ENCODE peak calls at places on chromosome 3, in ten cellular contexts. X, D, Z, C, T, G, O, I, K and B are unnamed samples.

GRCh38 chr3:49785565-49786356 is 581 bp downstream of the IP6K1 start:
- DNase-seq in T (peak; percentile 51), O (peak; percentile 88), C (peak; percentile 71), D (no peak), G (peak; percentile 59), K (peak; percentile 76), X (peak; percentile 54), Z (peak; percentile 66), I (no peak), B (no peak)

GRCh38 chr3:89104499-89104898 is 2.9 kb upstream of the EPHA3 start:
- DNase-seq in C (no peak), G (no peak), X (no peak), K (no peak), I (no peak), T (no peak), O (no peak), D (no peak), Z (no peak), B (no peak)

GRCh38 chr3:151216641-151217040 is 13.6 kb upstream of the GPR171 start:
- DNase-seq in O (no peak), D (no peak), C (peak; percentile 52), K (no peak), I (no peak), T (no peak), Z (no peak), X (no peak), G (peak; percentile 66), B (no peak)

GRCh38 chr3:57999423-58000115 is 8.7 kb upstream of the FLNB start:
- DNase-seq in Z (no peak), I (no peak), T (no peak), G (no peak), C (no peak), O (no peak), K (no peak), X (no peak), D (no peak), B (no peak)

GRCh38 chr3:63661242-63661641 is 8.8 kb downstream of the SNTN start:
- DNase-seq in Z (no peak), T (no peak), G (peak; percentile 9), X (no peak), O (no peak), C (peak; percentile 33), I (no peak), K (no peak), D (no peak), B (no peak)

GRCh38 chr3:69739204-69740102 is at the start of gene MITF:
- DNase-seq in X (peak; percentile 89), G (peak; percentile 98), T (peak; percentile 96), C (peak; percentile 97), I (peak; percentile 93), O (peak; percentile 97), D (peak; percentile 92), Z (peak; percentile 96), K (peak; percentile 96), B (no peak)

GRCh38 chr3:186930143-186930638 is at the start of gene ST6GAL1:
- DNase-seq in I (peak; percentile 80), G (peak; percentile 86), K (peak; percentile 73), Z (peak; percentile 86), D (peak; percentile 77), O (peak; percentile 91), X (peak; percentile 28), T (peak; percentile 85), C (peak; percentile 39), B (peak; percentile 57)

GRCh38 chr3:187960820-187961219 is 193.1 kb upstream of the LPP start:
- DNase-seq in O (no peak), Z (no peak), K (no peak), T (no peak), D (no peak), X (no peak), G (no peak), I (no peak), C (peak; percentile 70), B (no peak)

GRCh38 chr3:66755924-66756323 is 242.2 kb upstream of the KBTBD8 start:
- DNase-seq in I (no peak), D (no peak), O (no peak), K (no peak), Z (no peak), C (no peak), G (no peak), X (no peak), T (no peak), B (no peak)

GRCh38 chr3:17035033-17035432 is 150.3 kb downstream of the PLCL2 start:
- DNase-seq in I (no peak), G (no peak), T (no peak), O (no peak), C (no peak), Z (no peak), X (no peak), D (no peak), K (no peak), B (no peak)

GRCh38 chr3:43162573-43163084 is 56.8 kb upstream of the POMGNT2 start:
- DNase-seq in K (no peak), D (no peak), C (no peak), T (no peak), O (no peak), X (no peak), G (no peak), Z (no peak), I (no peak), B (no peak)

GRCh38 chr3:121918779-121919483 is 24.7 kb downstream of the SLC15A2 start:
- DNase-seq in I (no peak), X (no peak), Z (no peak), T (no peak), O (peak; percentile 79), C (no peak), D (no peak), K (no peak), G (no peak), B (no peak)

GRCh38 chr3:121793078-121793477 is 41.8 kb downstream of the IQCB1 start:
- DNase-seq in O (no peak), Z (no peak), T (no peak), I (no peak), C (no peak), G (no peak), D (no peak), X (no peak), K (no peak), B (no peak)

GRCh38 chr3:155391583-155391982 is 98.1 kb upstream of the STRIT1 start:
- DNase-seq in O (no peak), D (no peak), K (peak; percentile 73), Z (no peak), C (peak; percentile 93), I (no peak), T (no peak), X (no peak), G (no peak), B (no peak)

GRCh38 chr3:170321326-170322034 is 36.0 kb upstream of the SKIL start:
- DNase-seq in K (no peak), C (no peak), X (no peak), G (no peak), D (no peak), T (no peak), I (no peak), Z (no peak), O (no peak), B (no peak)

GRCh38 chr3:111605016-111605415 is 9.9 kb upstream of the ZBED2 start:
- DNase-seq in K (no peak), X (no peak), D (no peak), I (no peak), C (peak; percentile 24), G (no peak), O (no peak), Z (no peak), T (no peak), B (no peak)

GRCh38 chr3:66470285-66470684 is 30.5 kb downstream of the LRIG1 start:
- DNase-seq in Z (no peak), T (no peak), X (no peak), K (no peak), C (no peak), D (no peak), O (no peak), I (no peak), G (no peak), B (no peak)

GRCh38 chr3:16888785-16889607 is 4.2 kb downstream of the PLCL2 start:
- DNase-seq in T (no peak), Z (no peak), X (no peak), G (no peak), O (no peak), I (no peak), D (no peak), C (no peak), K (no peak), B (no peak)

GRCh38 chr3:160003520-160004128 is 15.0 kb downstream of the IL12A start:
- DNase-seq in C (peak; percentile 64), I (peak; percentile 79), Z (peak; percentile 62), T (peak; percentile 55), K (peak; percentile 68), D (peak; percentile 63), G (peak; percentile 58), O (no peak), X (peak; percentile 31), B (no peak)

GRCh38 chr3:10557783-10558373 is 52.5 kb upstream of the ATP2B2 start:
- DNase-seq in C (peak; percentile 62), I (no peak), X (no peak), K (peak; percentile 27), Z (no peak), G (no peak), D (no peak), T (no peak), O (no peak), B (no peak)

GRCh38 chr3:192571197-192571791 is 156.0 kb downstream of the FGF12 start:
- DNase-seq in D (peak; percentile 80), K (peak; percentile 70), O (peak; percentile 79), G (no peak), I (no peak), Z (peak; percentile 73), X (peak; percentile 51), T (peak; percentile 79), C (peak; percentile 82), B (no peak)

GRCh38 chr3:123031051-123031450 is 3.5 kb upstream of the SEMA5B start:
- DNase-seq in C (no peak), G (no peak), O (no peak), Z (no peak), D (no peak), I (no peak), X (no peak), T (no peak), K (no peak), B (no peak)
- H3K9me3 ChIP-seq in C (no peaks in the 10 kb centered on the region), G (no peaks in the 10 kb centered on the region), O (no peaks in the 10 kb centered on the region), Z (no peaks in the 10 kb centered on the region), D (no peaks in the 10 kb centered on the region), I (no peaks in the 10 kb centered on the region), X (no peaks in the 10 kb centered on the region), T (no peaks in the 10 kb centered on the region), K (no peaks in the 10 kb centered on the region), B (no peaks in the 10 kb centered on the region)

GRCh38 chr3:107561980-107562379 is 39.2 kb downstream of the BBX start:
- DNase-seq in Z (no peak), G (no peak), I (no peak), C (peak; percentile 9), T (no peak), K (no peak), D (no peak), O (no peak), X (no peak), B (no peak)
- H3K9me3 ChIP-seq in Z (no peaks in the 10 kb centered on the region), G (no peaks in the 10 kb centered on the region), I (no peaks in the 10 kb centered on the region), C (no peaks in the 10 kb centered on the region), T (no peaks in the 10 kb centered on the region), K (no peaks in the 10 kb centered on the region), D (no peaks in the 10 kb centered on the region), O (no peaks in the 10 kb centered on the region), X (no peaks in the 10 kb centered on the region), B (no peaks in the 10 kb centered on the region)

GRCh38 chr3:9146367-9147071 is 102.9 kb downstream of the SRGAP3 start:
- DNase-seq in D (no peak), K (no peak), I (peak; percentile 37), C (no peak), O (no peak), Z (no peak), X (no peak), G (no peak), T (no peak), B (no peak)
- H3K9me3 ChIP-seq in D (peaks cover 14% of the 10 kb centered on the region), K (peaks cover 6% of the 10 kb centered on the region), I (peaks cover 14% of the 10 kb centered on the region), C (no peaks in the 10 kb centered on the region), O (peaks cover 9% of the 10 kb centered on the region), Z (peaks cover 1% of the 10 kb centered on the region), X (no peaks in the 10 kb centered on the region), G (peaks cover 3% of the 10 kb centered on the region), T (no peaks in the 10 kb centered on the region), B (no peaks in the 10 kb centered on the region)

GRCh38 chr3:105759442-105760078 is 109.3 kb downstream of the CBLB start:
- DNase-seq in T (peak; percentile 50), I (no peak), G (no peak), D (no peak), Z (no peak), X (no peak), K (peak; percentile 57), O (no peak), C (no peak), B (no peak)
- H3K9me3 ChIP-seq in T (no peaks in the 10 kb centered on the region), I (peaks cover 16% of the 10 kb centered on the region), G (no peaks in the 10 kb centered on the region), D (peaks cover 24% of the 10 kb centered on the region), Z (peaks cover 2% of the 10 kb centered on the region), X (no peaks in the 10 kb centered on the region), K (no peaks in the 10 kb centered on the region), O (peaks cover 10% of the 10 kb centered on the region), C (no peaks in the 10 kb centered on the region), B (peaks cover 2% of the 10 kb centered on the region)